ENCODE peak calls at places on chromosome 1, in five cellular contexts. T, A, N, C and L are unnamed samples.

GRCh38 chr1:67158401-67158800 is 7.9 kb upstream of the IL23R start:
- DNase-seq in T (no peak), N (no peak), A (no peak), C (no peak), L (no peak)

GRCh38 chr1:67359592-67359991 is 51.9 kb downstream of the IL12RB2 start:
- DNase-seq in A (no peak), N (no peak), T (no peak), C (no peak), L (no peak)

GRCh38 chr1:226641671-226642231 is 93.2 kb downstream of the STUM start:
- DNase-seq in T (no peak), A (no peak), C (peak; percentile 21), N (no peak), L (peak; percentile 26)

GRCh38 chr1:29523531-29523930 is 287.2 kb downstream of the PTPRU start:
- DNase-seq in T (no peak), C (no peak), N (no peak), A (no peak), L (no peak)

GRCh38 chr1:117359560-117360289 is 7.5 kb upstream of the MAN1A2 start:
- DNase-seq in A (no peak), C (no peak), T (no peak), N (no peak), L (no peak)

GRCh38 chr1:85048296-85049064 is at the start of gene MCOLN3:
- DNase-seq in C (peak; percentile 24), N (peak; percentile 17), A (peak; percentile 63), T (peak; percentile 17), L (peak; percentile 28)

GRCh38 chr1:234542211-234542850 is 63.4 kb upstream of the TARBP1 start:
- DNase-seq in N (no peak), T (no peak), A (no peak), C (peak; percentile 24), L (no peak)

GRCh38 chr1:161069731-161070270 is at the start of gene ARHGAP30:
- DNase-seq in N (no peak), C (peak; percentile 25), A (no peak), T (peak; percentile 62), L (peak; percentile 85)

GRCh38 chr1:232127190-232127589 is 500.6 kb downstream of the DISC1 start:
- DNase-seq in N (peak; percentile 36), C (no peak), T (no peak), A (no peak), L (no peak)

GRCh38 chr1:234277161-234277868 is 95.9 kb upstream of the COA6 start:
- DNase-seq in N (no peak), A (no peak), T (no peak), C (no peak), L (no peak)

DNA sequence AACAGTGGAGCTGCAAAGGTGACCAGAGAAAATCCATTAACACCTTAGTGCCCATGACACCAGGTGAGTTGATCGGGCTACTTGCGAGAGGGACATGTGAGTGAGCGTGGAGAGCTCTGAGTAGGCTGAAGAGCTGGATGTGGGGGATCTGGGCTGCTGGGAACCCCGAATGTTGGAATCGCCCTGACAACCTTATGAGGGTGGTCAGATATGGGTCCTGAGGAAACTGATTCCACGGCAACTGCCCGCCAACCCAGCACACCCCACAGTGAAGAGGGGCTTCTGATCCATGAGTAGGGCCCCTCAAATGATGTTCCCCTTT is 705 bp upstream of the QSOX1 start:
- DNase-seq in C (no peak), T (no peak), A (no peak), N (peak; percentile 28), L (no peak)
- H3K27ac ChIP-seq in C (peak overlapping the region; percentile 97), T (peak overlapping the region; percentile 99), A (peak overlapping the region; percentile 89), N (peak overlapping the region; percentile 96), L (peak overlapping the region; percentile 98)

DNA sequence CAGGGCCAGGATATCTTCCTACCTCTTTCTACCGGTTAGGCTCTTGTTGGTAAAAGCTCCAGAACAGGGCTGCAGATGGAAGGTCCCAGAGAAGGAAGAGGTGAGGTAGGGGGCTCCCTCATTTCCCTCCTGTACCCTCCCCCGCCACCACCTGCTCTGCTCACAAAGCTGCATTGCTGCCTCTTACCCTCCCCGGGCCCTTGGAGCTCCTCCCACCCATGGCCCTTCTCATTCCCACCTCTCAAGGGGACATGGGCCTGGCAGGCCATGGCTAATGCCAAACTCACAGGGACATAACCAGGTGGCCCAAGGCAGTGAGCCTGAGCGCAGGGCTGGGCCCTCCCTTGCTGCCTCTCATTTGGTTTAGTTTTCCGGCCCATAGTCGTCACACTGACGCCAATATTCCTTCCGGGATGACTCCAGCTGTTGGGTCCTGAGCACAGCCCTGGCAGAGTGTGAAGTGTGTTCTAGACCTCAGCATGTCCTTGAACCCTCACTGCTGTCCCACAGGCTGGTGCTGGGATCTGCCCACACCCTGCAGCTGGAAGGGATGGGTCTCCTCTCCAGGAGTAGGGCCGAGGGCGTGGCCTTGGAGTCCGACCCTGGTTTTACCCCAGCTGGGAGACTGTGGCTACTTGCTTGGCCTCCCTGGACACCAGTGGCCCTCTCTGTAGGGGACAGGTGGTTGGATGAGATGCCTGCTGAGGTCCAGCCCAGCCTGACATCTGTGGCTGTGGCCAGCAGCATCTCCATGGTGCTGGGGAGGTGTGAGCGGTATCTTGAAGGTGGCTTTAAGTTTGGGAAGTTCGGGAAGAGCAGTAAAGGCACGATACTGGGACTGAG is 104.6 kb downstream of the ARHGEF10L start:
- DNase-seq in C (no peak), A (no peak), T (no peak), N (no peak), L (no peak)
- H3K27ac ChIP-seq in C (no peak overlapping the region), A (no peak overlapping the region), T (no peak overlapping the region), N (no peak overlapping the region), L (peak overlapping the region; percentile 20)

DNA sequence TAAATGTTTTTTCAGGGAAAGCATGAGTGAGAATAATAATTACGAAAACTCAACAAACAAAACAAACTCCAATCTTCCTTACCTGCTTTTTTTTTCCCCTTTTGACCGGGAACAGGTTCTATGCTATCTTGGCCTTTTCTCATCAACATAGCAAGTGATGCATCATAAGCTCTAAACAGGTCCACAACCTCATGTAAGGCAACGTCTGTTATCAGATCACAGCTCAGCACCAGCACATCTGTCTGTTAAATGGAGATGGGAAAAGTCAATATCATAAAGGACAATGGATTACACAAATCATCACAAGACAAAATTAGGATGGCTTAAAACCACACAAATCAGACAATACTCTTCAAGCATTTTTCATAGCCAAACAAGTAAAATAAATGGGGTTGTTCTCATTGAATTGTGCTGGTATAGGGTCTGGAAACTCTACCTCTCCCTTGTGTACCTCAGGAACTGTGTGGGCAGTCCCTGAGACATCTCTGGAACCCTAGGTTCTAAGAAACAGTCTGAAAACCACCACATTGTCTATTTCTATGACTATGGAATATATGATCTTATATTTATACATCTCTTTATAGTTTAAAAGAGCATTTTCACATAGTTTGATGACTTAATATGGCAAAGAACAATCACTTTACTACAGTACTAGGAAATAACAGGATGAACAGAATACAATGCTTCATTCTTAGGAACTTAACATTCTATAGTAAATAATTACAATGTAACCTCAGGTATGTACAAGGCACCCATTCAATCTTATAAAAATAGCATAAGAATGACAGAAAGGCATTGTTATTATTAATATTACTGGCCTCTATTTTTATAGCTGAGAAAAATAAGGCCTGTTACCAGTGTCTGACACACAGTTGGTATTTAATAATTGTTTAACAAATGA is 44.7 kb downstream of the EIF2B3 start:
- DNase-seq in N (no peak), T (no peak), A (no peak), C (no peak), L (no peak)
- H3K27ac ChIP-seq in N (no peak overlapping the region), T (no peak overlapping the region), A (no peak overlapping the region), C (no peak overlapping the region), L (no peak overlapping the region)

GRCh38 chr1:236282159-236282716 is 480 bp upstream of the ERO1B start:
- DNase-seq in N (no peak), A (no peak), T (no peak), C (no peak), L (no peak)

GRCh38 chr1:236280438-236281285 is 1.1 kb downstream of the ERO1B start:
- DNase-seq in T (no peak), C (peak; percentile 18), A (peak; percentile 47), N (no peak), L (no peak)

GRCh38 chr1:236284291-236284711 is 2.5 kb upstream of the ERO1B start:
- DNase-seq in N (no peak), C (no peak), T (no peak), A (no peak), L (no peak)

GRCh38 chr1:236282719-236283118 is 961 bp upstream of the ERO1B start:
- DNase-seq in A (no peak), C (no peak), N (no peak), T (no peak), L (no peak)

GRCh38 chr1:236281286-236282158 is at the start of gene ERO1B:
- DNase-seq in N (peak; percentile 80), C (peak; percentile 95), T (peak; percentile 98), A (peak; percentile 98), L (peak; percentile 97)
- H3K27ac ChIP-seq in N (peak within 1 kb of the TSS; percentile 77), C (peak within 1 kb of the TSS; percentile 86), T (peak within 1 kb of the TSS; percentile 88), A (peak within 1 kb of the TSS; percentile 87), L (peak within 1 kb of the TSS; percentile 54)

GRCh38 chr1:6184083-6184783 is 4.1 kb upstream of the CHD5 start:
- DNase-seq in T (no peak), C (no peak), N (no peak), A (no peak), L (no peak)
- H3K27ac ChIP-seq in T (no peak overlapping the region), C (no peak overlapping the region), N (no peak overlapping the region), A (no peak overlapping the region), L (no peak overlapping the region)

GRCh38 chr1:34682452-34683223 is 72.2 kb upstream of the GJB5 start:
- DNase-seq in C (no peak), N (no peak), T (no peak), A (no peak), L (no peak)
- H3K27ac ChIP-seq in C (no peak overlapping the region), N (no peak overlapping the region), T (no peak overlapping the region), A (no peak overlapping the region), L (no peak overlapping the region)